ENCODE peak calls at places on chromosomes 5 and 9, in four cellular contexts. B is PC-3; L is effector memory CD4-positive, alpha-beta T cell; E is Peyer's patch. T is an unnamed sample. For H3K4me1, the result is how much of the 10 kb centered on the place peaks cover.

GRCh38 chr5:6013496-6013895 is 364.9 kb downstream of the MED10 start:
- DNase-seq in B (no peak), L (no peak), E (no peak), T (no peak)

GRCh38 chr5:149957855-149958254 is 2.7 kb upstream of the SLC26A2 start:
- DNase-seq in B (peak), E (no peak), L (no peak), T (peak)

GRCh38 chr5:980941-981340 is 27.7 kb upstream of the NKD2 start:
- DNase-seq in E (no peak), B (no peak), L (no peak), T (peak)

GRCh38 chr9:109281518-109281917 is 39.3 kb downstream of the EPB41L4B start:
- DNase-seq in L (no peak), E (no peak), B (no peak), T (no peak)

GRCh38 chr5:73031839-73032238 is 76.0 kb downstream of the FCHO2 start:
- DNase-seq in L (no peak), E (no peak), B (peak), T (peak)

GRCh38 chr5:77356740-77357139 is 135.4 kb downstream of the WDR41 start:
- DNase-seq in E (no peak), B (peak), L (no peak), T (no peak)

GRCh38 chr5:140608730-140609520 is 24.1 kb downstream of the CD14 start:
- DNase-seq in L (no peak), E (peak), B (peak), T (peak)

GRCh38 chr5:56751914-56752313 is 63.4 kb upstream of the MAP3K1 start:
- DNase-seq in L (no peak), E (no peak), B (no peak), T (no peak)

GRCh38 chr5:170836226-170836625 is 25.6 kb upstream of the RANBP17 start:
- DNase-seq in E (no peak), L (no peak), B (peak), T (no peak)

GRCh38 chr5:151556808-151557207 is 34.3 kb downstream of the FAT2 start:
- DNase-seq in E (peak), B (no peak), L (no peak), T (no peak)

DNA sequence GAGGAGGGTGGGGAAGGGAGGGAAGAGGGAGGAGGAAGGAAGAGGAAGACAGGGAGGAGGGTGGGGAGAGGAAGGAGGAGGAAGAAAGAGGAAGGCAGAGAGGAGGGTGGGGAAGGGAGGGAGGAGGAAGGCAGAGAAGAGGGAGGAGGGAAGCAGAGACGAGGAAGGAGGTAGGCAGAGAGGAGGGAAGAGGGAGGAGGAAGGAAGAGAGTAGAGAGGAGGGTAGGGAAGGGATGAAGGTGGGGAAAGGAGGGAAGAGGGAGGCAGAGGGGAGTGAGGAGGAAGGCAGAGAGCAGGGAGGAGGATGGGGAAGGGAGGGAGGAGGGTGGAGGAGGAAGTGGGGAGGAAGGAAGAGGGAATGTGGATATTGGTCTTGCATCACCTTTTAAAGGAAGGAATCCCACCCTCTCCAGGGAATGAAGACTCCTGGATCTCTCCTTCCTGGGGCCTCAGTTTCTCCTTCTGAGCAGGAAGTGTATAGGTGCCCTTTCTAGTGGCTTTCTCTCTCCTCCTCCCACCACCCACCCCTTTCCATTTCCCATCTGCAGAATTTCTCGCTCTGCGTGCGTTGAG is 188.9 kb upstream of the ZNF618 start:
- DNase-seq in E (no peak), L (no peak), B (no peak), T (no peak)
- H3K27ac ChIP-seq in E (no peak), L (no peak), B (no peak), T (no peak)

GRCh38 chr5:145924849-145925248 is 11.5 kb upstream of the SH3RF2 start:
- DNase-seq in E (no peak), L (no peak), B (no peak), T (no peak)
- H3K4me1 ChIP-seq in E (under half), L (under half), B (under half), T (under half)

GRCh38 chr5:96663608-96664007 is 1.4 kb downstream of the CAST start:
- DNase-seq in E (no peak), L (no peak), B (no peak), T (no peak)
- H3K4me3 ChIP-seq in E (peak), L (peak), B (peak), T (no peak)

DNA sequence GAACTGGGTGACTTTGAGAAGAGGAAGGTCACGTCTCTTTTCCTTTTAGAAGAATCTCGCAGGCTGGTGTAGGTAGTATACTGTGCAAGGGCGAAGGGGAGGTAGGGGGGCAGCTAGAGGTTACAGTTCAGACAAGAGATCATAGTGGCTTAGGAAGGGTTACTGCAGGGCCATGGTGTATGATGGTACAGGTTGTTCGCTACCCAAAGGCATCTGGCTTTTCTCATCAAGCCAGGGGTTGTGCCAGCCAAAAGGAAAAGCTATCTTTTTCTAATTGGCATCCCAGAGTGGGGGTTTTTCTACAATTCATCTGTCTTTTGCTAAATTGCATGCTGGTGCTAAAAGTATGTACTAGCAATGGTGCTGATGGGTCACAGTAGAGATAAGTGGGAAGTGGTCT is 22.8 kb downstream of the MAMDC2 start:
- DNase-seq in E (no peak), B (no peak), L (no peak), T (no peak)
- H3K27ac ChIP-seq in E (no peak), B (no peak), L (no peak), T (no peak)

DNA sequence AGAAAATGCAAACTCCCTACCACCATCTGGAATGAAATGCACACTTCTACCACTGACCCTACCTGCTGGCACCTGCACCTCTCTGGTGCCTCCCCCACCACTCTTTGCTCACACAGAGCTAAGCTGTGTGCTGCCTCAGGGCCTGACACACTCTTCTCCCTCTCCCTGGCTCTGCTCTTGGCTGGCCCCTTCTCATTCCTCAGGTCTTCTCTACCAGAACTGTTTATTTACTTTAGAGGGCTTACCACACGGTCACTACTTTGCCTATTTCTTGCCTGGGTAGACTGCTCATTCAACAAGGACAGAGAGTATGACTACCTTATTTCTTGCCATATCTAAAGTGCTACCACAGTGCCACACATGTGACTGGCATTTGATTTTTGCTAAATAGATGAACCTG is 3.3 kb downstream of the REEP5 start:
- DNase-seq in L (no peak), E (no peak), B (no peak), T (no peak)
- H3K4me1 ChIP-seq in L (under half), E (under half), B (under half), T (under half)

GRCh38 chr5:139524932-139525585 is 36.1 kb upstream of the UBE2D2 start:
- DNase-seq in E (no peak), L (no peak), B (no peak), T (no peak)
- H3K4me3 ChIP-seq in E (no peak), L (no peak), B (no peak), T (no peak)

GRCh38 chr9:131179561-131180219 is 54.3 kb downstream of the NUP214 start:
- DNase-seq in B (no peak), L (no peak), E (no peak), T (no peak)
- H3K27ac ChIP-seq in B (no peak), L (no peak), E (no peak), T (peak)

GRCh38 chr5:160665460-160665859 is 186.6 kb downstream of the ATP10B start:
- DNase-seq in E (no peak), L (no peak), B (no peak), T (no peak)
- H3K4me1 ChIP-seq in E (under half), L (under half), B (under half), T (under half)

DNA sequence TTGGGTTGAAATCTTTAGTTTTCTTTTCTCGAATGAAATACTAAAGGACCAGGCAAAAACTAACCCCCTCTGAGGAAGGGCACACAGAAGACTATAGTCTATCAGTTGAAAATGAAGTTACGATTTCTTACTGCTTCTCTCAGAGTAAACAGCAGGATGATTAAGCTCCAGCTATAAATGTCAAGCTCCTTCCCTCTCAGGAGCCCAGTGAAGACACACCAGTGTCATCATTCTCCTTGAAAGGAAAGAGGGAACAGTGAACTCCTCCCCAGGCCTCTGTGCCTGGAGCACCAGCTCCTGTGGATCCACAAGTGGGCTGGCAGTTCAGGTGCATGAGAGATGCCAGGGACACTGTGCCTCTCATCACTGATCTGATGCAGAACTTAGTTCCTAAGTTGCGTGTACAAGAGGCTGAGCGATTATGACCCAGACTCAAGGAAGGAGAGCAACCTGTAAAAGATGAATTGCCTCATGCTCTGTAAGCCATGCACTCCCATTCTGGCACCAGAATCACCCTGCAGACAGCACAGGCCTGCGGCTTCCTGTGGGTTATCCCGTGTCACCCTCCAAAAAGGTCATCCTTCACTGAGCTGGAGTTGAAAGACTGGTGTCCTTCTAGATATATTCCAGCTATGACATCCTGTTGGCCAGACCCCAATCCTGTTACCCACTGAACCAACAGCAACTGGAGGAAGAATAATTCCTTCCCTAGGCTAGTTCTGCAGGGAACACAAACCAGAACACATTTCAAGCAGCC is 394.0 kb downstream of the SEMA5A start:
- DNase-seq in B (no peak), L (no peak), E (no peak), T (no peak)
- H3K4me3 ChIP-seq in B (no peak), L (no peak), E (no peak), T (no peak)

GRCh38 chr5:86666981-86667380 is 49.2 kb downstream of the COX7C start:
- DNase-seq in E (no peak), L (no peak), B (no peak), T (no peak)
- H3K27ac ChIP-seq in E (no peak), L (no peak), B (no peak), T (no peak)

T was measured in SJCRH30.